ENCODE peak calls at places on chromosomes 1 and 21, in six cellular contexts. H is esophagus muscularis mucosa, U is transverse colon, A is GM12878, X is SK-N-MC, T is prostate gland. O is an unnamed sample.

GRCh38 chr21:46211376-46211775 is 17.2 kb downstream of the LSS start:
- DNase-seq in H (no peak), U (no peak), A (no peak), X (no peak), T (no peak), O (no peak)

GRCh38 chr1:60281360-60281932 is 207.9 kb upstream of the C1orf87 start:
- DNase-seq in H (no peak), U (peak; percentile 55), A (peak; percentile 1), X (peak; percentile 78), T (peak; percentile 63), O (no peak)

GRCh38 chr1:168320805-168321577 is 40.3 kb downstream of the TBX19 start:
- DNase-seq in H (no peak), U (no peak), A (no peak), X (no peak), T (no peak), O (no peak)

GRCh38 chr1:154137888-154138287 is 17.0 kb downstream of the NUP210L start:
- DNase-seq in H (no peak), U (no peak), A (no peak), X (no peak), T (no peak), O (no peak)

GRCh38 chr1:31683997-31684396 is 19.8 kb downstream of the COL16A1 start:
- DNase-seq in H (no peak), U (peak; percentile 54), A (no peak), X (no peak), T (no peak), O (peak; percentile 16)

GRCh38 chr1:2786329-2787162 is 14.9 kb downstream of the TTC34 start:
- DNase-seq in H (no peak), U (peak; percentile 57), A (no peak), X (no peak), T (no peak), O (peak; percentile 32)

GRCh38 chr1:174988539-174988938 is 11.2 kb upstream of the CACYBP start:
- DNase-seq in H (no peak), U (no peak), A (no peak), X (no peak), T (no peak), O (no peak)

GRCh38 chr21:40047993-40048730 is 180.9 kb downstream of the PCP4 start:
- DNase-seq in H (no peak), U (no peak), A (no peak), X (no peak), T (no peak), O (no peak)

GRCh38 chr1:148307583-148308185 is 155.6 kb upstream of the NBPF11 start:
- DNase-seq in H (no peak), U (no peak), A (no peak), X (no peak), T (no peak), O (peak; percentile 42)

GRCh38 chr1:170735366-170736263 is 71.7 kb downstream of the PRRX1 start:
- DNase-seq in H (no peak), U (no peak), A (no peak), X (no peak), T (no peak), O (no peak)

GRCh38 chr1:173669491-173669941 is at the start of gene ANKRD45:
- DNase-seq in H (no peak), U (no peak), A (no peak), X (no peak), T (peak; percentile 13), O (no peak)

GRCh38 chr1:12615916-12616708 is 1.9 kb downstream of the DHRS3 start:
- DNase-seq in H (no peak), U (peak; percentile 63), A (no peak), X (no peak), T (peak; percentile 58), O (no peak)

GRCh38 chr1:231512147-231512698 is 16.2 kb upstream of the TSNAX start:
- DNase-seq in H (no peak), U (no peak), A (peak; percentile 20), X (no peak), T (no peak), O (no peak)

GRCh38 chr1:42721926-42722325 is 18.1 kb downstream of the CLDN19 start:
- DNase-seq in H (no peak), U (no peak), A (no peak), X (no peak), T (no peak), O (no peak)

GRCh38 chr1:12697406-12697805 is 18.5 kb upstream of the AADACL3 start:
- DNase-seq in H (no peak), U (no peak), A (no peak), X (no peak), T (no peak), O (no peak)

GRCh38 chr1:162412002-162412401 is at the start of gene SH2D1B:
- DNase-seq in H (no peak), U (no peak), A (no peak), X (no peak), T (no peak), O (no peak)

GRCh38 chr1:229148041-229148671 is 122.8 kb upstream of the RAB4A start:
- DNase-seq in H (no peak), U (no peak), A (no peak), X (no peak), T (no peak), O (no peak)

DNA sequence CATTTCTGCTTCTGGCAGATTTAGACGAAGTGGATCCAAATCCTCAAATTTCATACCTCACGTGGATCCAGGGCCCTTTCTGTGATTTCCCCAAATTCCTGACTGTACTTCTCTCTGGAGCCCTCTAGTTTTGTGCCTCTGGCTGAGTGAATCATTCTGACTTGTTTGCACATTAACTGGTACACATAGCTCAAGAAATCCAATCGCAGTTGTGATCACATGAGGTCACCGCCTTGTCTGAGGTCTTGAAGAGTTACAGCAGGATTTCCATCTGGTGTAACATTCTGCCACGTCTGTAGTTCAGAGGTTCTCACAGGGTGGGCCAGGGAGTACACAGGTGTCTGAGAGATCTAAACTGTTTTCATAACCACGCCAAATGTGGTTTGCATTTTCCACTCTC is 230.4 kb downstream of the C1orf94 start:
- DNase-seq in H (peak; percentile 77), U (no peak), A (no peak), X (no peak), T (no peak), O (no peak)
- TF ChIP-seq POLR2AphosphoS5 in H (no peak), U (no peak), A (no peak), X (no peak), T (no peak), O (no peak)

GRCh38 chr1:8343044-8343443 is 25.1 kb downstream of the SLC45A1 start:
- DNase-seq in H (no peak), U (no peak), A (no peak), X (no peak), T (no peak), O (no peak)

GRCh38 chr1:8345621-8346415 is 27.9 kb downstream of the SLC45A1 start:
- DNase-seq in H (no peak), U (no peak), A (no peak), X (no peak), T (no peak), O (no peak)

GRCh38 chr1:8344893-8345507 is 27.1 kb downstream of the SLC45A1 start:
- DNase-seq in H (no peak), U (no peak), A (no peak), X (no peak), T (no peak), O (no peak)

GRCh38 chr1:8342325-8342724 is 24.4 kb downstream of the SLC45A1 start:
- DNase-seq in H (no peak), U (no peak), A (no peak), X (no peak), T (no peak), O (no peak)

DNA sequence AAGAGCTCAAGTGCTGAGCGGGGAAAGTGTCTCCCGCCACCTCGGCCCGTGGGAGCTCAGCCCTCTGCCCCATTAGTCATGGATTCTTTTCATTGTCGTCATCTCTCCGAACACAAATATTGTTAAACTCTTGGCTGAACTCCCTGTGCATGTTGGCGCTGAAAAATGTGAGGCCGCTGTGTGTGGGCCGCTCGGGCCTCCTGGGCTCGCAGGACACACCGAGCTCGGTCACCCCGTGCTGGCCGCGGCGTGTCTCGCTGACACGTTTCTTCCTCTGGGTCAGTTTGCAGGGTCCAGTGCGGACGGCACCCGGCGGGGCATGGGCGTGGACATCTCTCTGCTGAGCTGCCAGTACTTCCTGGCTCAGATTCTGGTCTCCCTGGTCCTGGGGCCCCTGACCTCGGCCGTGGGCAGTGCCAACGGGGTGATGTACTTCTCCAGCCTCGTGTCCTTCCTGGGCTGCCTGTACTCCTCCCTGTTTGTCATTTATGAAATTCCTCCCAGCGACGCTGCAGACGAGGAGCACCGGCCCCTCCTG is 25.6 kb downstream of the SLC45A1 start:
- DNase-seq in H (peak; percentile 96), U (peak; percentile 65), A (no peak), X (no peak), T (peak; percentile 87), O (no peak)
- TF ChIP-seq POLR2AphosphoS5 in H (peak; percentile 88), U (peak; percentile 74), A (no peak), X (no peak), T (peak; percentile 94), O (no peak)

DNA sequence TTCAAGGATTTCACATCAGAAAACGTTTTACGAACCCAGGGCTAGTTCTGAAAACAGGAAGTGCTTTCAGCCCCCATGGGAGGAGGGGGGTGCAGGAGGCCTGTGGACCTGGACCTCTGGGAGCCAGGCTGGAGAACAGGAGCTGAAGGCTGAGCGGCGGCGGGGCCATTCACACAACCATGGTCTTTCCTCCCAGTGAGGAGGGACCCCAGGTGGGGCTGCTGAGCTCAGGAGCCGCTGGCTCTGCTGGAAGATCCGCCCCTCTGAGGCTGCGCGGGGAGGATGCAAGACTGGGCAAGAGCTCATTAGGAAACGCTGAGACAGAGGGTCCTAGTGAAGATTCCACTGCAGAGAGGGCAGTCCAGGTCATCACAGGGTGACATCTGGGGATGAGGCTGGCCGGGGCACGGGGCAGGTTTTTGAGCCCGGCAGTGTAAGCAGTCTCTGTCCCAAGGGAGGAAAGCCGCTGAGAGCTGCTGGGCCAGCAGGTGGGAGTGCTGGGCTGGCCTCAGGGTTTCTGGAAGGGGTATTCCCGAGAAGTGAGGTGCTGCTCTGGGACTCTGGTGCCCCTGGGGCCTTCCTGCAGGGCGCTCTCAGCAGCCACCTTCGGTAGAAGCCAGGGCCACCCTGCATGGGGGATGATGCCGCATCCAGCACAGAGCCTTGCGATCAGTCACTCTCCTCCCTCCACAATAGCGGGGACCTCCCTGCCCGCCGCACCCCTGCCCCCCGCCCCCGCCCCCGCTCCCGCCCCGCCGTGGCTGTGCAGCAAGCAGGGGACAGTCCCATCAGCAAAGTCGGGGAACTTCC is 7.5 kb downstream of the MX2 start:
- DNase-seq in H (no peak), U (no peak), A (peak; percentile 42), X (no peak), T (no peak), O (no peak)
- TF ChIP-seq POLR2AphosphoS5 in H (no peak), U (no peak), A (peak; percentile 77), X (no peak), T (no peak), O (no peak)

DNA sequence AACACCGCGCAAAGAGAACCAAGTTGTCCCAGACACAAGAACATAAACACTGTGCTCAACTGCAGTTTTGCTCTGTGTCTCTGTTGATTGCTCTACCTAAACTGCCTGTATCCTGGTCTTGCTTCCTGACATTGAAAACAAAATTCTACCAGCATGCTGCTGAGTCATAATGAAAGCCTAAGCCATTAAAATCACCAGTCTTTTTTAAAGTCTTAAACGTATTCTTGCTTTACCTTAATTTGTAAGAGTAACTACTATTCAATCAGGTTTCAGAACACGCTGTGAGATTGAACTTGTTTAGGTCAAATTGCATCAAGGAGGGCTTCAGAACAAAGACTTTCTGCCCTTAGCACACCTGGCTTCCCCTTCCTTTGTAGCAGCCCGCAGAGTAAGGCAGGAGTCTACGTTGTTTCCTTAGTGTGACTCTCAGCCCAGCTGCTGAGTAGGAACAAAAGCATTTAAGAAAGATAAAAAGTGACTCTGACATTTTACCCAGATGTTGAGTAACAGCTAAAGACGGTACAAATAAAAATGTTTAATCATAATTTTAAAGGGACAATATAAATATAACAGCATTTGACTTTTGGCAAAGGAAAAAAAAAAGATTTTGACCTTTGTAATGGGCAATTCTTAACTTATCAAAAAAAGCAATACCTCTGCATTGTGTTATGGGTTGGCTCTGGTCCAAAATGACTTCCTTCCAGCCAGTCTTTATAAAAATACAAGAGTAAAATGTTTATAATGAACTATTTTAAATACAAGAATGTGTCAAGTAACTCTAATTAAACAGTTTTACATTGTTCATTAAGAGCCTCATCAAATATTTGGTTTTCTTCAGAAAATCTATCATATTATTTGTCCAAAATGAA is 186.9 kb upstream of the ADGRL4 start:
- DNase-seq in H (no peak), U (no peak), A (peak; percentile 41), X (no peak), T (no peak), O (no peak)
- TF ChIP-seq POLR2AphosphoS5 in H (peak; percentile 40), U (no peak), A (no peak), X (no peak), T (no peak), O (no peak)

O was measured in HL-60.